ENCODE peak calls at places on chromosomes 11 and 22, in five cellular contexts. One of them, this sample, is unnamed.

GRCh38 chr11:122784325-122785155 is 53.8 kb upstream of the CRTAM start:
- DNase-seq in K562: no peak
- DNase-seq in A549: no peak
- DNase-seq in IMR-90: peak; percentile 98
- DNase-seq in SK-N-SH: no peak
- DNase-seq in this sample: no peak

GRCh38 chr11:44325698-44326097 is 15.8 kb upstream of the ALX4 start:
- DNase-seq in K562: no peak
- DNase-seq in A549: no peak
- DNase-seq in IMR-90: no peak
- DNase-seq in SK-N-SH: no peak
- DNase-seq in this sample: no peak

GRCh38 chr11:79415411-79415810 is 25.4 kb downstream of the TENM4 start:
- DNase-seq in K562: no peak
- DNase-seq in A549: no peak
- DNase-seq in IMR-90: peak; percentile 61
- DNase-seq in SK-N-SH: no peak
- DNase-seq in this sample: no peak

GRCh38 chr11:128458316-128458715 is 129.0 kb downstream of the ETS1 start:
- DNase-seq in K562: no peak
- DNase-seq in A549: peak; percentile 36
- DNase-seq in IMR-90: peak; percentile 97
- DNase-seq in SK-N-SH: no peak
- DNase-seq in this sample: no peak

GRCh38 chr22:49209452-49210195 is 618.0 kb downstream of the BRD1 start:
- DNase-seq in K562: no peak
- DNase-seq in A549: peak; percentile 21
- DNase-seq in IMR-90: no peak
- DNase-seq in SK-N-SH: peak; percentile 54
- DNase-seq in this sample: no peak

GRCh38 chr22:25722223-25723015 is 19.6 kb upstream of the MYO18B start:
- DNase-seq in K562: no peak
- DNase-seq in A549: no peak
- DNase-seq in IMR-90: no peak
- DNase-seq in SK-N-SH: no peak
- DNase-seq in this sample: no peak

GRCh38 chr11:59174664-59175033 is 2.7 kb downstream of the DTX4 start:
- DNase-seq in K562: no peak
- DNase-seq in A549: peak; percentile 24
- DNase-seq in IMR-90: peak; percentile 70
- DNase-seq in SK-N-SH: no peak
- DNase-seq in this sample: no peak

GRCh38 chr22:38462960-38463784 is 4.7 kb upstream of the KDELR3 start:
- DNase-seq in K562: peak; percentile 77
- DNase-seq in A549: no peak
- DNase-seq in IMR-90: no peak
- DNase-seq in SK-N-SH: no peak
- DNase-seq in this sample: no peak

GRCh38 chr11:45847908-45848316 is 637 bp downstream of the CRY2 start:
- DNase-seq in K562: peak; percentile 88
- DNase-seq in A549: peak; percentile 42
- DNase-seq in IMR-90: peak; percentile 64
- DNase-seq in SK-N-SH: peak; percentile 52
- DNase-seq in this sample: no peak

GRCh38 chr11:102810943-102811528 is 13.1 kb upstream of the MMP1 start:
- DNase-seq in K562: no peak
- DNase-seq in A549: peak; percentile 12
- DNase-seq in IMR-90: peak; percentile 45
- DNase-seq in SK-N-SH: peak; percentile 10
- DNase-seq in this sample: no peak

GRCh38 chr11:4865855-4866254 is 15.8 kb upstream of the OR51T1 start:
- DNase-seq in K562: no peak
- DNase-seq in A549: no peak
- DNase-seq in IMR-90: no peak
- DNase-seq in SK-N-SH: no peak
- DNase-seq in this sample: no peak

GRCh38 chr11:120304526-120304925 is 20.6 kb upstream of the TLCD5 start:
- DNase-seq in K562: no peak
- DNase-seq in A549: peak; percentile 43
- DNase-seq in IMR-90: peak; percentile 21
- DNase-seq in SK-N-SH: no peak
- DNase-seq in this sample: no peak

GRCh38 chr11:85748455-85748891 is 62.5 kb downstream of the SYTL2 start:
- DNase-seq in K562: no peak
- DNase-seq in A549: peak; percentile 74
- DNase-seq in IMR-90: peak; percentile 45
- DNase-seq in SK-N-SH: no peak
- DNase-seq in this sample: no peak

GRCh38 chr11:126268361-126268707 is 361 bp downstream of the SRPRA start:
- DNase-seq in K562: no peak
- DNase-seq in A549: no peak
- DNase-seq in IMR-90: no peak
- DNase-seq in SK-N-SH: peak; percentile 75
- DNase-seq in this sample: no peak

GRCh38 chr11:92384807-92385206 is 160.2 kb downstream of the FAT3 start:
- DNase-seq in K562: no peak
- DNase-seq in A549: no peak
- DNase-seq in IMR-90: no peak
- DNase-seq in SK-N-SH: peak; percentile 30
- DNase-seq in this sample: no peak

GRCh38 chr11:128525411-128526243 is 61.7 kb downstream of the ETS1 start:
- DNase-seq in K562: no peak
- DNase-seq in A549: no peak
- DNase-seq in IMR-90: peak; percentile 74
- DNase-seq in SK-N-SH: no peak
- DNase-seq in this sample: no peak

GRCh38 chr11:14373941-14374646 is 15.1 kb upstream of the RRAS2 start:
- DNase-seq in K562: no peak
- DNase-seq in A549: peak; percentile 30
- DNase-seq in IMR-90: peak; percentile 75
- DNase-seq in SK-N-SH: no peak
- DNase-seq in this sample: no peak

GRCh38 chr11:120564573-120565301 is 53.2 kb downstream of the GRIK4 start:
- DNase-seq in K562: peak; percentile 5
- DNase-seq in A549: no peak
- DNase-seq in IMR-90: peak; percentile 75
- DNase-seq in SK-N-SH: peak; percentile 68
- DNase-seq in this sample: peak; percentile 49

GRCh38 chr11:78690588-78690987 is 115.9 kb upstream of the NARS2 start:
- DNase-seq in K562: no peak
- DNase-seq in A549: no peak
- DNase-seq in IMR-90: peak; percentile 59
- DNase-seq in SK-N-SH: no peak
- DNase-seq in this sample: no peak

GRCh38 chr22:37240941-37241320 is 3.1 kb downstream of the RAC2 start:
- DNase-seq in K562: no peak
- DNase-seq in A549: no peak
- DNase-seq in IMR-90: no peak
- DNase-seq in SK-N-SH: peak; percentile 19
- DNase-seq in this sample: no peak

GRCh38 chr11:62324738-62325556 is 12.3 kb upstream of the ASRGL1 start:
- DNase-seq in K562: peak; percentile 85
- DNase-seq in A549: peak; percentile 52
- DNase-seq in IMR-90: peak; percentile 18
- DNase-seq in SK-N-SH: peak; percentile 76
- DNase-seq in this sample: no peak

GRCh38 chr11:61413496-61413895 is 16.3 kb downstream of the CPSF7 start:
- DNase-seq in K562: no peak
- DNase-seq in A549: no peak
- DNase-seq in IMR-90: peak; percentile 41
- DNase-seq in SK-N-SH: no peak
- DNase-seq in this sample: no peak

GRCh38 chr11:126197277-126197939 is 14.0 kb downstream of the RPUSD4 start:
- DNase-seq in K562: no peak
- DNase-seq in A549: no peak
- DNase-seq in IMR-90: peak; percentile 90
- DNase-seq in SK-N-SH: no peak
- DNase-seq in this sample: no peak

GRCh38 chr22:39184586-39185577 is 32.4 kb upstream of the CBX7 start:
- DNase-seq in K562: no peak
- DNase-seq in A549: no peak
- DNase-seq in IMR-90: no peak
- DNase-seq in SK-N-SH: no peak
- DNase-seq in this sample: no peak

GRCh38 chr22:20013382-20013871 is 3.2 kb downstream of the ARVCF start:
- DNase-seq in K562: peak; percentile 88
- DNase-seq in A549: peak; percentile 33
- DNase-seq in IMR-90: peak; percentile 47
- DNase-seq in SK-N-SH: peak; percentile 86
- DNase-seq in this sample: no peak

GRCh38 chr22:24161485-24161884 is 19.8 kb upstream of the SUSD2 start:
- DNase-seq in K562: no peak
- DNase-seq in A549: no peak
- DNase-seq in IMR-90: no peak
- DNase-seq in SK-N-SH: no peak
- DNase-seq in this sample: no peak

GRCh38 chr22:28899199-28899853 is 16.0 kb downstream of the ZNRF3 start:
- DNase-seq in K562: no peak
- DNase-seq in A549: no peak
- DNase-seq in IMR-90: peak; percentile 20
- DNase-seq in SK-N-SH: no peak
- DNase-seq in this sample: no peak

GRCh38 chr11:96447208-96447607 is 57.4 kb downstream of the JRKL start:
- DNase-seq in K562: no peak
- DNase-seq in A549: no peak
- DNase-seq in IMR-90: no peak
- DNase-seq in SK-N-SH: no peak
- DNase-seq in this sample: no peak

GRCh38 chr11:68048681-68049508 is 10.1 kb downstream of the TCIRG1 start:
- DNase-seq in K562: no peak
- DNase-seq in A549: no peak
- DNase-seq in IMR-90: no peak
- DNase-seq in SK-N-SH: no peak
- DNase-seq in this sample: no peak

GRCh38 chr22:27686534-27686933 is 115.0 kb downstream of the MN1 start:
- DNase-seq in K562: peak; percentile 37
- DNase-seq in A549: peak; percentile 85
- DNase-seq in IMR-90: peak; percentile 85
- DNase-seq in SK-N-SH: no peak
- DNase-seq in this sample: no peak

GRCh38 chr11:78008174-78008573 is 13.7 kb upstream of the INTS4 start:
- DNase-seq in K562: no peak
- DNase-seq in A549: no peak
- DNase-seq in IMR-90: no peak
- DNase-seq in SK-N-SH: no peak
- DNase-seq in this sample: no peak

GRCh38 chr11:12678092-12678491 is 3.9 kb downstream of the TEAD1 start:
- DNase-seq in K562: no peak
- DNase-seq in A549: no peak
- DNase-seq in IMR-90: no peak
- DNase-seq in SK-N-SH: no peak
- DNase-seq in this sample: no peak

GRCh38 chr11:12675951-12676711 is 1.9 kb downstream of the TEAD1 start:
- DNase-seq in K562: no peak
- DNase-seq in A549: no peak
- DNase-seq in IMR-90: peak; percentile 63
- DNase-seq in SK-N-SH: peak; percentile 34
- DNase-seq in this sample: no peak

GRCh38 chr11:12674936-12675696 is 895 bp downstream of the TEAD1 start:
- DNase-seq in K562: peak; percentile 44
- DNase-seq in A549: no peak
- DNase-seq in IMR-90: no peak
- DNase-seq in SK-N-SH: peak; percentile 74
- DNase-seq in this sample: no peak

GRCh38 chr11:12678991-12679390 is 4.8 kb downstream of the TEAD1 start:
- DNase-seq in K562: no peak
- DNase-seq in A549: no peak
- DNase-seq in IMR-90: no peak
- DNase-seq in SK-N-SH: no peak
- DNase-seq in this sample: no peak

GRCh38 chr11:12677131-12677530 is 2.9 kb downstream of the TEAD1 start:
- DNase-seq in K562: no peak
- DNase-seq in A549: no peak
- DNase-seq in IMR-90: no peak
- DNase-seq in SK-N-SH: peak; percentile 57
- DNase-seq in this sample: no peak
- TF ChIP-seq RCOR1 in K562: no peak
- TF ChIP-seq RCOR1 in A549: no peak
- TF ChIP-seq RCOR1 in IMR-90: no peak
- TF ChIP-seq RCOR1 in SK-N-SH: no peak
- TF ChIP-seq RCOR1 in this sample: no peak

DNA sequence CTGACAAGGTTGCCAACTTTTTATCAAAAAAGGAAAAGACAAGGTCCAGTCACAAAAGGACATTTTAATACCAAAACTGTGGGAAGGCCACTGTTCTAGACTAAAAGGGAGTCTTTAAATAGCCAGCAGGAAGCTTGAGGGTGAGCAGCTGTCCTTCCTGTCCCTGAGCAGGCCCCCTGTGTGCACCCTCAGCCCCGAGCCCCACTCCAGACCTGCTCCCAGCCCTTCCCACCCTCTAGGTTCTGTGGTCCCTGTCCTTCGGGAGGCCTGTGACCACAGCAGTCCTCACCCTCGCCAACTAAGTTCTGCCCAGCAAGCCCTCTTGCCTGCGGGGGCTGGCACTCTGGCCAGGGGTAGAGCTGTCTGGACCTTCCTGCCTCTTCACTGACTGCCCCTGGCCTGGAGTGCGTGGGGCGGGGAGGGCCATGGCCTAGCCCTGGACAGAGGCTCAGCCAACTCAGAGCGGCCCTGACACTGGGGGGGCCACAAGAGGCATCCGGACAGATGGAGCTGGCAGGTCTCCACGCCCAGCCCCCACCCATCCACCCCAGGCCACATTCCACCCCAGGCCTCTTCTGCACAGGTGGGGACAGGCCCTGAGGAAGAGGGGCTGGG is 1.6 kb upstream of the PLXNB2 start:
- DNase-seq in K562: no peak
- DNase-seq in A549: no peak
- DNase-seq in IMR-90: no peak
- DNase-seq in SK-N-SH: no peak
- DNase-seq in this sample: no peak
- TF ChIP-seq RCOR1 in K562: no peak
- TF ChIP-seq RCOR1 in A549: no peak
- TF ChIP-seq RCOR1 in IMR-90: no peak
- TF ChIP-seq RCOR1 in SK-N-SH: no peak
- TF ChIP-seq RCOR1 in this sample: no peak

GRCh38 chr22:22833488-22833887 is 54.1 kb upstream of the IGLL5 start:
- DNase-seq in K562: no peak
- DNase-seq in A549: no peak
- DNase-seq in IMR-90: no peak
- DNase-seq in SK-N-SH: no peak
- DNase-seq in this sample: no peak
- TF ChIP-seq RCOR1 in K562: no peak
- TF ChIP-seq RCOR1 in A549: no peak
- TF ChIP-seq RCOR1 in IMR-90: no peak
- TF ChIP-seq RCOR1 in SK-N-SH: no peak
- TF ChIP-seq RCOR1 in this sample: no peak

GRCh38 chr22:46664301-46664855 is 44.2 kb downstream of the GRAMD4 start:
- DNase-seq in K562: no peak
- DNase-seq in A549: no peak
- DNase-seq in IMR-90: no peak
- DNase-seq in SK-N-SH: no peak
- DNase-seq in this sample: no peak
- TF ChIP-seq RCOR1 in K562: no peak
- TF ChIP-seq RCOR1 in A549: no peak
- TF ChIP-seq RCOR1 in IMR-90: no peak
- TF ChIP-seq RCOR1 in SK-N-SH: no peak
- TF ChIP-seq RCOR1 in this sample: no peak